ENCODE peak calls at places on chromosomes 6 and 20, in five cellular contexts. One of them, this sample, is unnamed.

GRCh38 chr6:2763876-2764540 is 1.2 kb upstream of the WRNIP1 start:
- DNase-seq in spleen: peak
- DNase-seq in activated T-cell treated with anti-CD3 and anti-CD28 coated beads for 1 hour: no peak
- DNase-seq in caudate nucleus: no peak
- DNase-seq in NCI-H1694: no peak
- DNase-seq in this sample: no peak

GRCh38 chr6:145070791-145071190 is 664.5 kb downstream of the EPM2A start:
- DNase-seq in caudate nucleus: no peak
- DNase-seq in NCI-H1694: no peak
- DNase-seq in activated T-cell treated with anti-CD3 and anti-CD28 coated beads for 1 hour: no peak
- DNase-seq in spleen: no peak
- DNase-seq in this sample: no peak

GRCh38 chr20:17834804-17835203 is 133.8 kb downstream of the SNX5 start:
- DNase-seq in spleen: no peak
- DNase-seq in activated T-cell treated with anti-CD3 and anti-CD28 coated beads for 1 hour: no peak
- DNase-seq in NCI-H1694: no peak
- DNase-seq in caudate nucleus: no peak
- DNase-seq in this sample: peak

GRCh38 chr20:57502331-57502700 is 22.6 kb downstream of the CTCFL start:
- DNase-seq in caudate nucleus: no peak
- DNase-seq in spleen: no peak
- DNase-seq in NCI-H1694: no peak
- DNase-seq in activated T-cell treated with anti-CD3 and anti-CD28 coated beads for 1 hour: no peak
- DNase-seq in this sample: no peak

GRCh38 chr6:121838842-121839241 is 403.4 kb downstream of the GJA1 start:
- DNase-seq in caudate nucleus: no peak
- DNase-seq in activated T-cell treated with anti-CD3 and anti-CD28 coated beads for 1 hour: no peak
- DNase-seq in NCI-H1694: no peak
- DNase-seq in spleen: no peak
- DNase-seq in this sample: no peak

GRCh38 chr6:63804381-63804956 is 168.9 kb downstream of the PHF3 start:
- DNase-seq in caudate nucleus: no peak
- DNase-seq in activated T-cell treated with anti-CD3 and anti-CD28 coated beads for 1 hour: no peak
- DNase-seq in spleen: no peak
- DNase-seq in NCI-H1694: no peak
- DNase-seq in this sample: no peak

GRCh38 chr6:159067334-159067733 is 22.5 kb upstream of the TAGAP start:
- DNase-seq in caudate nucleus: no peak
- DNase-seq in NCI-H1694: no peak
- DNase-seq in spleen: peak
- DNase-seq in activated T-cell treated with anti-CD3 and anti-CD28 coated beads for 1 hour: no peak
- DNase-seq in this sample: no peak

GRCh38 chr6:148761532-148761951 is 14.7 kb downstream of the UST start:
- DNase-seq in spleen: peak
- DNase-seq in caudate nucleus: no peak
- DNase-seq in NCI-H1694: no peak
- DNase-seq in activated T-cell treated with anti-CD3 and anti-CD28 coated beads for 1 hour: no peak
- DNase-seq in this sample: no peak

GRCh38 chr6:2021713-2022125 is 223.7 kb downstream of the GMDS start:
- DNase-seq in spleen: no peak
- DNase-seq in caudate nucleus: peak
- DNase-seq in NCI-H1694: peak
- DNase-seq in activated T-cell treated with anti-CD3 and anti-CD28 coated beads for 1 hour: no peak
- DNase-seq in this sample: no peak

GRCh38 chr20:40637176-40637575 is 51.9 kb downstream of the MAFB start:
- DNase-seq in NCI-H1694: no peak
- DNase-seq in spleen: no peak
- DNase-seq in activated T-cell treated with anti-CD3 and anti-CD28 coated beads for 1 hour: no peak
- DNase-seq in caudate nucleus: no peak
- DNase-seq in this sample: no peak

GRCh38 chr6:75621846-75622245 is 20.2 kb downstream of the SENP6 start:
- DNase-seq in NCI-H1694: no peak
- DNase-seq in spleen: no peak
- DNase-seq in caudate nucleus: no peak
- DNase-seq in activated T-cell treated with anti-CD3 and anti-CD28 coated beads for 1 hour: no peak
- DNase-seq in this sample: no peak

GRCh38 chr6:64411226-64411625 is 775.6 kb downstream of the PHF3 start:
- DNase-seq in caudate nucleus: no peak
- DNase-seq in spleen: no peak
- DNase-seq in NCI-H1694: no peak
- DNase-seq in activated T-cell treated with anti-CD3 and anti-CD28 coated beads for 1 hour: no peak
- DNase-seq in this sample: no peak

GRCh38 chr20:36344517-36345132 is 38.5 kb downstream of the DLGAP4 start:
- DNase-seq in activated T-cell treated with anti-CD3 and anti-CD28 coated beads for 1 hour: no peak
- DNase-seq in NCI-H1694: no peak
- DNase-seq in caudate nucleus: no peak
- DNase-seq in spleen: peak
- DNase-seq in this sample: no peak

GRCh38 chr6:3713266-3713665 is 38.2 kb downstream of the PXDC1 start:
- DNase-seq in caudate nucleus: no peak
- DNase-seq in spleen: no peak
- DNase-seq in activated T-cell treated with anti-CD3 and anti-CD28 coated beads for 1 hour: no peak
- DNase-seq in NCI-H1694: no peak
- DNase-seq in this sample: no peak

GRCh38 chr20:47256665-47257236 is 99.7 kb downstream of the ZMYND8 start:
- DNase-seq in spleen: no peak
- DNase-seq in activated T-cell treated with anti-CD3 and anti-CD28 coated beads for 1 hour: no peak
- DNase-seq in NCI-H1694: no peak
- DNase-seq in caudate nucleus: no peak
- DNase-seq in this sample: no peak

GRCh38 chr6:16179970-16180431 is 51.1 kb downstream of the MYLIP start:
- DNase-seq in activated T-cell treated with anti-CD3 and anti-CD28 coated beads for 1 hour: peak
- DNase-seq in spleen: no peak
- DNase-seq in NCI-H1694: no peak
- DNase-seq in caudate nucleus: no peak
- DNase-seq in this sample: no peak

GRCh38 chr6:52417675-52418111 is 2.4 kb upstream of the EFHC1 start:
- DNase-seq in activated T-cell treated with anti-CD3 and anti-CD28 coated beads for 1 hour: no peak
- DNase-seq in spleen: no peak
- DNase-seq in caudate nucleus: no peak
- DNase-seq in NCI-H1694: no peak
- DNase-seq in this sample: no peak

GRCh38 chr6:1962201-1962600 is 283.2 kb downstream of the GMDS start:
- DNase-seq in NCI-H1694: no peak
- DNase-seq in caudate nucleus: no peak
- DNase-seq in activated T-cell treated with anti-CD3 and anti-CD28 coated beads for 1 hour: no peak
- DNase-seq in spleen: no peak
- DNase-seq in this sample: no peak

GRCh38 chr6:11284996-11285395 is 52.5 kb upstream of the NEDD9 start:
- DNase-seq in caudate nucleus: no peak
- DNase-seq in NCI-H1694: no peak
- DNase-seq in spleen: no peak
- DNase-seq in activated T-cell treated with anti-CD3 and anti-CD28 coated beads for 1 hour: no peak
- DNase-seq in this sample: no peak

GRCh38 chr6:82397962-82398692 is 34.5 kb downstream of the TPBG start:
- DNase-seq in spleen: no peak
- DNase-seq in NCI-H1694: no peak
- DNase-seq in activated T-cell treated with anti-CD3 and anti-CD28 coated beads for 1 hour: no peak
- DNase-seq in caudate nucleus: no peak
- DNase-seq in this sample: no peak

GRCh38 chr6:107496892-107497684 is 7.2 kb downstream of the SOBP start:
- DNase-seq in caudate nucleus: no peak
- DNase-seq in NCI-H1694: no peak
- DNase-seq in spleen: no peak
- DNase-seq in activated T-cell treated with anti-CD3 and anti-CD28 coated beads for 1 hour: no peak
- DNase-seq in this sample: no peak

GRCh38 chr6:14180609-14181008 is 63.0 kb downstream of the CD83 start:
- DNase-seq in caudate nucleus: no peak
- DNase-seq in NCI-H1694: no peak
- DNase-seq in spleen: no peak
- DNase-seq in activated T-cell treated with anti-CD3 and anti-CD28 coated beads for 1 hour: no peak
- DNase-seq in this sample: no peak

GRCh38 chr20:3658708-3659491 is 4.3 kb downstream of the GFRA4 start:
- DNase-seq in spleen: peak
- DNase-seq in caudate nucleus: no peak
- DNase-seq in NCI-H1694: no peak
- DNase-seq in activated T-cell treated with anti-CD3 and anti-CD28 coated beads for 1 hour: no peak
- DNase-seq in this sample: no peak

GRCh38 chr6:158018851-158019361 is 37.2 kb downstream of the SYNJ2 start:
- DNase-seq in activated T-cell treated with anti-CD3 and anti-CD28 coated beads for 1 hour: no peak
- DNase-seq in spleen: peak
- DNase-seq in NCI-H1694: no peak
- DNase-seq in caudate nucleus: no peak
- DNase-seq in this sample: no peak

GRCh38 chr20:24470031-24470781 is 777 bp downstream of the SYNDIG1 start:
- DNase-seq in spleen: no peak
- DNase-seq in NCI-H1694: no peak
- DNase-seq in activated T-cell treated with anti-CD3 and anti-CD28 coated beads for 1 hour: no peak
- DNase-seq in caudate nucleus: no peak
- DNase-seq in this sample: peak

GRCh38 chr20:17835941-17836861 is 132.4 kb downstream of the SNX5 start:
- DNase-seq in caudate nucleus: no peak
- DNase-seq in activated T-cell treated with anti-CD3 and anti-CD28 coated beads for 1 hour: no peak
- DNase-seq in NCI-H1694: no peak
- DNase-seq in spleen: no peak
- DNase-seq in this sample: no peak

GRCh38 chr20:60786686-60787217 is 465.3 kb upstream of the CDH4 start:
- DNase-seq in caudate nucleus: no peak
- DNase-seq in NCI-H1694: no peak
- DNase-seq in spleen: no peak
- DNase-seq in activated T-cell treated with anti-CD3 and anti-CD28 coated beads for 1 hour: no peak
- DNase-seq in this sample: no peak

GRCh38 chr6:3531481-3531880 is 74.6 kb upstream of the SLC22A23 start:
- DNase-seq in spleen: no peak
- DNase-seq in caudate nucleus: no peak
- DNase-seq in NCI-H1694: no peak
- DNase-seq in activated T-cell treated with anti-CD3 and anti-CD28 coated beads for 1 hour: no peak
- DNase-seq in this sample: no peak

GRCh38 chr6:85464260-85464644 is 14.4 kb downstream of the NT5E start:
- DNase-seq in NCI-H1694: no peak
- DNase-seq in caudate nucleus: no peak
- DNase-seq in activated T-cell treated with anti-CD3 and anti-CD28 coated beads for 1 hour: no peak
- DNase-seq in spleen: no peak
- DNase-seq in this sample: no peak

GRCh38 chr6:87914637-87915395 is 132.8 kb upstream of the SPACA1 start:
- DNase-seq in NCI-H1694: no peak
- DNase-seq in caudate nucleus: no peak
- DNase-seq in activated T-cell treated with anti-CD3 and anti-CD28 coated beads for 1 hour: no peak
- DNase-seq in spleen: no peak
- DNase-seq in this sample: no peak

GRCh38 chr6:160042788-160043301 is 74.0 kb downstream of the IGF2R start:
- DNase-seq in activated T-cell treated with anti-CD3 and anti-CD28 coated beads for 1 hour: no peak
- DNase-seq in NCI-H1694: no peak
- DNase-seq in spleen: no peak
- DNase-seq in caudate nucleus: no peak
- DNase-seq in this sample: no peak

GRCh38 chr20:2557873-2558580 is 21.7 kb downstream of the TMC2 start:
- DNase-seq in activated T-cell treated with anti-CD3 and anti-CD28 coated beads for 1 hour: no peak
- DNase-seq in caudate nucleus: no peak
- DNase-seq in spleen: no peak
- DNase-seq in NCI-H1694: no peak
- DNase-seq in this sample: peak

GRCh38 chr6:168004945-168005344 is 7.5 kb downstream of the KIF25 start:
- DNase-seq in caudate nucleus: no peak
- DNase-seq in activated T-cell treated with anti-CD3 and anti-CD28 coated beads for 1 hour: no peak
- DNase-seq in spleen: no peak
- DNase-seq in NCI-H1694: no peak
- DNase-seq in this sample: no peak